ENCODE peak calls at places on chromosomes 6 and 20, in four cellular contexts. A is AG04450, E is foreskin fibroblast, J is prostate gland. Y is an unnamed sample.

GRCh38 chr6:143694560-143694959 is 16.8 kb downstream of the PHACTR2 start:
- DNase-seq in J (no peak), A (no peak), E (peak), Y (no peak)

GRCh38 chr6:160973856-160974255 is 17.7 kb upstream of the MAP3K4 start:
- DNase-seq in A (peak), J (no peak), E (peak), Y (no peak)

GRCh38 chr6:53796451-53796780 is 1.6 kb downstream of the LRRC1 start:
- DNase-seq in E (no peak), A (no peak), J (no peak), Y (no peak)

GRCh38 chr6:148441454-148441911 is 98.8 kb downstream of the SASH1 start:
- DNase-seq in J (no peak), A (no peak), E (peak), Y (no peak)

GRCh38 chr6:90175627-90176538 is 120.8 kb downstream of the BACH2 start:
- DNase-seq in A (no peak), E (no peak), J (peak), Y (no peak)

GRCh38 chr20:37534401-37535157 is 6.9 kb upstream of the BLCAP start:
- DNase-seq in J (peak), E (peak), A (no peak), Y (peak)

GRCh38 chr6:17768388-17768787 is 61.7 kb upstream of the NUP153 start:
- DNase-seq in J (no peak), A (no peak), E (peak), Y (no peak)

GRCh38 chr6:170270984-170271593 is 19.8 kb downstream of the DLL1 start:
- DNase-seq in E (no peak), A (no peak), J (no peak), Y (no peak)

GRCh38 chr20:63167918-63168520 is 47.9 kb downstream of the YTHDF1 start:
- DNase-seq in A (no peak), E (no peak), J (no peak), Y (no peak)

GRCh38 chr6:3228046-3228671 is 706 bp upstream of the TUBB2B start:
- DNase-seq in E (no peak), A (no peak), J (no peak), Y (no peak)

GRCh38 chr6:33927551-33927950 is 123.7 kb upstream of the MLN start:
- DNase-seq in E (peak), A (no peak), J (no peak), Y (no peak)

GRCh38 chr6:85390105-85390728 is 59.7 kb upstream of the NT5E start:
- DNase-seq in A (no peak), J (no peak), E (peak), Y (no peak)

GRCh38 chr6:138104618-138105213 is 2.5 kb downstream of the PERP start:
- DNase-seq in J (no peak), E (no peak), A (no peak), Y (no peak)

GRCh38 chr20:22861231-22861980 is 173.7 kb upstream of the SSTR4 start:
- DNase-seq in J (no peak), E (peak), A (no peak), Y (no peak)

GRCh38 chr20:41058007-41058673 is 29.5 kb downstream of the TOP1 start:
- DNase-seq in J (no peak), A (no peak), E (peak), Y (no peak)

GRCh38 chr6:57257911-57258541 is 35.9 kb upstream of the RAB23 start:
- DNase-seq in E (peak), A (peak), J (no peak), Y (no peak)

GRCh38 chr6:6037179-6037578 is 30.5 kb upstream of the NRN1 start:
- DNase-seq in J (no peak), A (no peak), E (no peak), Y (no peak)

GRCh38 chr6:157119502-157120027 is 203.8 kb downstream of the TMEM242 start:
- DNase-seq in A (no peak), J (no peak), E (no peak), Y (no peak)

GRCh38 chr20:20521736-20522135 is 153.8 kb downstream of the INSM1 start:
- DNase-seq in J (no peak), A (no peak), E (no peak), Y (no peak)

GRCh38 chr6:10424005-10424404 is 9.1 kb upstream of the TFAP2A start:
- DNase-seq in J (no peak), E (no peak), A (no peak), Y (no peak)

GRCh38 chr6:45479834-45480696 is 102.3 kb upstream of the SUPT3H start:
- DNase-seq in A (peak), J (no peak), E (peak), Y (peak)

GRCh38 chr6:139010674-139011073 is 17.9 kb upstream of the ABRACL start:
- DNase-seq in J (no peak), A (no peak), E (no peak), Y (no peak)

GRCh38 chr6:64489760-64490159 is 854.2 kb downstream of the PHF3 start:
- DNase-seq in E (no peak), A (no peak), J (no peak), Y (no peak)

GRCh38 chr6:14721103-14721758 is 524.6 kb upstream of the JARID2 start:
- DNase-seq in J (no peak), A (no peak), E (peak), Y (no peak)

GRCh38 chr20:17614812-17615644 is 45.2 kb downstream of the DSTN start:
- DNase-seq in J (no peak), A (no peak), E (no peak), Y (no peak)

GRCh38 chr6:31568537-31568961 is 3.5 kb upstream of the LTA start:
- DNase-seq in J (no peak), E (no peak), A (no peak), Y (no peak)

GRCh38 chr20:3887870-3888614 is 1.1 kb upstream of the PANK2 start:
- DNase-seq in A (no peak), J (no peak), E (peak), Y (no peak)

GRCh38 chr20:15176929-15177328 is 839.5 kb upstream of the FLRT3 start:
- DNase-seq in J (no peak), E (no peak), A (no peak), Y (no peak)

GRCh38 chr6:11729083-11729482 is 49.5 kb downstream of the ADTRP start:
- DNase-seq in J (no peak), A (no peak), E (no peak), Y (no peak)

GRCh38 chr20:51003776-51004175 is 19.1 kb downstream of the KCNG1 start:
- DNase-seq in E (no peak), A (no peak), J (no peak), Y (no peak)

GRCh38 chr20:51005214-51005613 is 17.7 kb downstream of the KCNG1 start:
- DNase-seq in J (no peak), A (no peak), E (no peak), Y (no peak)

GRCh38 chr20:51002633-51003032 is 20.3 kb downstream of the KCNG1 start:
- DNase-seq in A (no peak), E (no peak), J (no peak), Y (no peak)

GRCh38 chr20:51004781-51005180 is 18.1 kb downstream of the KCNG1 start:
- DNase-seq in A (no peak), J (no peak), E (no peak), Y (no peak)

GRCh38 chr20:51004305-51004727 is 18.6 kb downstream of the KCNG1 start:
- DNase-seq in A (no peak), J (no peak), E (no peak), Y (no peak)
- TF ChIP-seq CTCF in A (no peak), J (no peak), E (no peak), Y (no peak)

DNA sequence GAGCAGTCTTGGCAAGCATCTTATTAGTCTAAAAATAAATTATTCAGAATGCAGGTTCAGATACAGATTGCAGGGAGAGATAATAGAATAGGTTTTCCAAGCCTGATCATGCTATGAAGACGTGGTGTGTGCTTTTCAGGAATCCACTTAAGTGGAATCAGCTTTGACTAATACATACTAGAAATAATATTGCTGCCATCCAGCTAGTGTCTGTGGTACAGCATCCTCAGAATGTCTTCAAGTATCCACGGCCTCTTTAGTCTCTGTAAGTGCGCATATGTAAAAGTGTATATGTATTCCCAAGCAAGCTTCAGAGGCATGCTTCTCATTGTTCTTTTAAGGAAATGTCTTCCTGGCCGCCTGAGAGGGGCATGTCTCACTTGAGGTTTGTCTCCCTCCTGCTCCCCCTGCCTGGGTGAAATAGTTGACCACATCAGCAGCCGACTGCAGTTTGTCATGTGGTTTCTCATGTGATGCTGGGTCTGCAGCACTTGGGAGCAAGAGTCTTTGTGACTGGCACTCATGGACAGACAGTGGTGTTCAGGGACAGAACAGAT is 150.9 kb downstream of the PRL start:
- DNase-seq in A (peak), E (peak), J (no peak), Y (peak)
- TF ChIP-seq CTCF in A (peak), E (peak), J (no peak), Y (peak)

DNA sequence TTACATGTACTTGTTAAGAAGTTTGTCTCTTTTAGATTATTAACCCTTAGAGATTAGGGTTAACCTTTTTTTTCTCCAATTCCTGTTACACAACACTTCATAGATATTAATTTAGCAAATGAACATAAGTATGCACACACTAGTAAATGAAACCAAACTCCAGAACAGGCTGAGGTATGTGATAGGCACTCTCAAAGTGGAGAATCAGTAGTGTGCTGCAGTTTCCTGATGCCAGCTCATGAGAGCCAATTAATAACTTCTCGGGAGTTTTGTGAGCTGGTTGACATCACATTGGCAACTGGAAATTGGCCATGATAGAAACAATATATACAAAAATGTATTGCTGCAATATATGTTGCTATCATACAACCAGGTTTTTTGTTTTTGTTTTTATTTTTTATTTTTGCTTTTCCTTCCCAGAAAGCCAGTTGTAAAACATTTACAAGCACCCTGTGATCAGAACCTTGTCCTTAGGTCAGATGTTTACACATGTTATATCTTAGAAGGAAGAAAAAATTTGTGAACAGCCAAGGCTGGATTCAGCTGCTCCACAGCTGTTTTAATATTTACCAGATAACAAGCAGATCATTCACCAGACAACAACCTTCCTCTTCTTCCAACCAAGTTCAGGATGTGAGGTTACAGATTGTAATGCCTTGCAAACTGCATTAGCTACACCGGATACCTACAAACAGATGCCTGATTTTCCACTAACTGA is 42.4 kb upstream of the ECHDC1 start:
- DNase-seq in J (no peak), E (peak), A (no peak), Y (no peak)
- TF ChIP-seq CTCF in J (no peak), E (no peak), A (no peak), Y (no peak)

DNA sequence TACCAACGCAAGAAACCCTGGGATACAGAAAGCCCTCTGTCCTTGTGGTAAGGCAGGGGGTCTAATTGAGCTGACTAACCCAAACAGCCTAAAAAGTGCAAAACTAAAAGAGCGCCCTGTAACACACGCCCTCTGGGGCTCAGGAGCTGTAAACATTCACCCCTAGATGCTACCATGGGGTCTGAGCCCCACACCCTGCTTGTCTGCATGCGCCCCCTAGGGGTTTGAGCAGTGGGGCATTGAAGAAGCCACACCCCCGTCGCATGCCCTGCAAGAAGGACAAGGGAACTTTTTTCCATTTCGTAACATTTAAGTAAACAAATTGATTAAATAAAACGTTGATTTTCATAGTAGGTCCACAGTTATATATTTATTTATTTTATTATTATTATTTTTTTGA is 616.9 kb upstream of the MAN1A1 start:
- DNase-seq in A (no peak), J (no peak), E (no peak), Y (no peak)
- TF ChIP-seq CTCF in A (peak), J (no peak), E (no peak), Y (no peak)

DNA sequence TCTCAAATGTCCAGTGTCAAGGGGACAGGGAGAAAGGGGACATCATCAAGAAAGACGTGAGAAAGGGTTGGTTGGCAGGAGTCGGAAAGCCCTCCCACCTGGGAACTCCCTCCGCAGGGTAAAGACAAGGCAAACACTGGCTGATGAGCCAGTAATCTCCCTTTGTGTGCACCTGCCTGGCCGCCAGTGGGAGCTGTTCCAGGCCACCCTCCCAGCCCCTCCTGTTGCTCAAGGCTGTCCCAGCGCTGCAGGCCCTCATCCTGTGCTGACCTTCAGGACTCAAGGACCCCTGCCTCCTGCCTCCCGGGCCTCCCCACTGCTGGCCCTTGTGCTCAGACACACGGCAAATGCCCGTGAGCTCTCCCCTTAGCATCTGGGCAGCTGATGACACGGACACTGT is 7.4 kb downstream of the FRMD1 start:
- DNase-seq in J (no peak), E (no peak), A (no peak), Y (no peak)
- TF ChIP-seq CTCF in J (no peak), E (no peak), A (no peak), Y (no peak)

Y was measured in AG09319.